ENCODE peak calls at places on chromosomes 2 and 18, in eight cellular contexts. Q is neuronal stem cell; T is CD8-positive, alpha-beta T cell; E is CD8-positive, alpha-beta memory T cell; P is transverse colon; X is IMR-90; S is K562; R is uterus. A is an unnamed sample.

GRCh38 chr2:118832791-118833715 is 14.4 kb downstream of the EN1 start:
- DNase-seq in X (no peak), T (no peak), R (no peak), Q (no peak), P (no peak), E (no peak), S (no peak), A (no peak)

GRCh38 chr2:95346738-95347671 is 49.9 kb downstream of the KCNIP3 start:
- DNase-seq in X (no peak), S (peak; percentile 15), Q (peak; percentile 20), P (no peak), E (no peak), T (no peak), R (peak; percentile 30), A (no peak)

GRCh38 chr2:201880620-201881381 is 74.5 kb downstream of the CDK15 start:
- DNase-seq in T (no peak), E (no peak), X (peak; percentile 72), R (peak; percentile 62), P (no peak), Q (no peak), S (peak; percentile 38), A (no peak)

GRCh38 chr2:100554788-100555407 is 7.9 kb upstream of the PDCL3 start:
- DNase-seq in E (peak; percentile 6), R (no peak), S (peak; percentile 22), P (peak; percentile 15), T (peak; percentile 49), Q (no peak), X (no peak), A (no peak)

GRCh38 chr2:167237478-167237877 is 349.2 kb downstream of the XIRP2 start:
- DNase-seq in R (no peak), Q (no peak), S (no peak), T (no peak), X (no peak), P (no peak), E (no peak), A (no peak)

GRCh38 chr2:24861500-24861899 is 58.5 kb downstream of the ADCY3 start:
- DNase-seq in S (no peak), X (no peak), P (no peak), R (no peak), Q (no peak), T (no peak), E (no peak), A (no peak)

GRCh38 chr2:45973426-45973825 is 322.0 kb downstream of the PRKCE start:
- DNase-seq in S (no peak), T (no peak), P (no peak), R (no peak), E (no peak), Q (no peak), X (no peak), A (no peak)

GRCh38 chr18:8989855-8990254 is 112.6 kb upstream of the NDUFV2 start:
- DNase-seq in P (no peak), R (no peak), Q (no peak), T (no peak), E (no peak), S (peak; percentile 49), X (no peak), A (no peak)

GRCh38 chr2:32553829-32554432 is 73.9 kb upstream of the TTC27 start:
- DNase-seq in Q (peak; percentile 3), S (peak; percentile 61), X (peak; percentile 61), P (no peak), R (no peak), E (no peak), T (no peak), A (peak; percentile 29)

GRCh38 chr2:159399716-159400525 is 113.4 kb upstream of the WDSUB1 start:
- DNase-seq in E (no peak), Q (no peak), S (no peak), T (no peak), R (no peak), P (no peak), X (peak; percentile 49), A (no peak)

GRCh38 chr2:113068706-113069485 is 1.1 kb downstream of the IL1F10 start:
- DNase-seq in R (no peak), S (no peak), E (no peak), T (no peak), P (no peak), Q (no peak), X (no peak), A (no peak)

GRCh38 chr18:5500158-5500939 is 43.4 kb downstream of the EPB41L3 start:
- DNase-seq in E (no peak), P (no peak), R (no peak), T (no peak), X (no peak), S (no peak), Q (no peak), A (no peak)

GRCh38 chr2:129191530-129191929 is 787.9 kb upstream of the RAB6C start:
- DNase-seq in P (no peak), T (no peak), E (no peak), Q (peak; percentile 12), R (no peak), S (no peak), X (no peak), A (no peak)

GRCh38 chr2:129192117-129192516 is 787.3 kb upstream of the RAB6C start:
- DNase-seq in X (no peak), S (peak; percentile 3), E (no peak), Q (no peak), R (no peak), P (no peak), T (no peak), A (no peak)

GRCh38 chr2:129189617-129190016 is 789.8 kb upstream of the RAB6C start:
- DNase-seq in P (no peak), Q (no peak), T (no peak), X (no peak), S (no peak), R (no peak), E (no peak), A (no peak)

GRCh38 chr2:129187379-129187778 is 792.1 kb upstream of the RAB6C start:
- DNase-seq in Q (no peak), S (no peak), P (no peak), R (no peak), X (no peak), E (no peak), T (no peak), A (no peak)

DNA sequence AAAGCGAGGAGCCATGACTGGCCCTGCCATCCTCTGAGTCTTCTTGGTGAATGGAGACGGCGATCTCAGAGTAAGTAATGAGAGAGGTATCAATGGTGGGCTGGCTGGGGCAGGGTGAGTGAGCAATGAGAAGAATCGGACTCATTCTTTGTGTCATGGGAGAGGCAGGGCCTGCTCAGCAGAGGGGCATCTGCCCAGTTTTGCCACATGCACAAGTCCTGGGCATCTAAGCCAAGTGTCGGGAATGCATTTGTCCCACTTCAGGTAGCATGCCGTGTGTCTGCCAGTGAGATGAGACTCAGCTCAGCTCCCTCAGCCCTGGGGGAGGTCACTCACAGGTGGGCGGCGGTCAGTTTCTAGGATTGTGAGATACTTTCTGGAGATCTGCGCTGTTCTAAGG is 791.0 kb upstream of the RAB6C start:
- DNase-seq in E (no peak), R (no peak), X (no peak), P (no peak), T (no peak), Q (no peak), S (no peak), A (no peak)
- H3K4me1 ChIP-seq in E (no peaks in the 10 kb centered on the region), R (no peaks in the 10 kb centered on the region), X (no peaks in the 10 kb centered on the region), P (no peaks in the 10 kb centered on the region), T (no peaks in the 10 kb centered on the region), Q (peaks cover 20% of the 10 kb centered on the region), S (no peaks in the 10 kb centered on the region), A (no peaks in the 10 kb centered on the region)

DNA sequence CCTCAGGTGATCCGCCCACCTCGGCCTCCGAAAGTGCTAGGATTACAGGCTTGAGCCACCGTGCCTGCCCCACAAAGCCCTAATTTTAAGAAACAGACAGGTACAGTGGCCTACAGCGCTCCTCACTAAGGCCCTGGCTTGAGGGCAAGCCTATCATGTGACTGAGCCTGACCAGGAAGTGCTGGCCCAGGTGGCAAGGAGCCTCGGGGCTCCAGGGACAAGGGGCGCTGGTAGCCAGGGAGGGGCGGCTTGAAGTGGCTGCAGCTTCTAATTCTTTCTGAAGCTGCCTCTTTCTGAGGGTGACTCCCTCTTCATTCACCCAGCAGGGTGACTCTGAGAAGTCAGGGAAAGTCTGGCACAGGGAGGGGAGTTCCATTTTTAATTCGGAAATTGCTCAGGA is 115.8 kb downstream of the FAM210A start:
- DNase-seq in Q (no peak), X (no peak), R (no peak), E (no peak), P (no peak), S (no peak), T (no peak), A (no peak)
- H3K4me3 ChIP-seq in Q (no peak overlapping the region), X (no peak overlapping the region), R (peak overlapping the region; percentile 31), E (no peak overlapping the region), P (peak overlapping the region; percentile 39), S (no peak overlapping the region), T (no peak overlapping the region), A (no peak overlapping the region)

DNA sequence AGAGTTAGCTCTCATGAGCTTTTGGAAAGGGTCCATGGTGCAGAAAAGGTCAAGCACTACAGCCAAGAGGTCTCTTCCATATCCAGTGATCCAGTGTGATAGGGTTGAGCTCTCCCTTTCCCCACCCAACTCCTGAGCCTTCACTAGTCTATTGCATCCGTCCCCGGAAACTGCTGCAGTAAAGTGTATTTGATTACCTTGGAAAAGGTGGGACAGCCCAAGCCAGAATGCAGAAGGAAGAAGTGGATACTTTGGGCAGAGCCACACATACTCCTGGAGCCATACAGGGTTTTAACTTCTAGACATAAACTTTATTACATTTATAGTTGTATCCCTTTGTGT is 3.6 kb downstream of the PNKD start:
- DNase-seq in Q (no peak), E (no peak), X (no peak), S (no peak), R (no peak), T (no peak), P (peak; percentile 71), A (no peak)
- H3K36me3 ChIP-seq in Q (peaks cover 39% of the 10 kb centered on the region), E (peaks cover 53% of the 10 kb centered on the region), X (peaks cover 52% of the 10 kb centered on the region), S (peaks cover 64% of the 10 kb centered on the region), R (no peaks in the 10 kb centered on the region), T (peaks cover 45% of the 10 kb centered on the region), P (peaks cover 34% of the 10 kb centered on the region), A (peaks cover 54% of the 10 kb centered on the region)

DNA sequence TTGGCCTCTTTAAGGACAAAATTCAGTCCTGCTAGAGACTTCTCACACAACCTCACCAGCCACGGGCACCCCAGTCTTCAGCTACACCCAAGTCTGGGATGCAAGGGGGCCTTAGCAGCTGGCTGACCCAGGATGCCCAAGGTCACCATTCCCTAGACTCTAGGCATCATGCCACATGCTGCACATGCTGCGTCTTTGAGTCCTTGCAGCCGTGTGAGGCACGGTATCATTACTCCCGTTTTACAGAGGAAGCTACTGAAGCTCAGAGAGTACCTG is 2.6 kb upstream of the ATOH8 start:
- DNase-seq in X (no peak), R (no peak), E (no peak), P (no peak), S (no peak), T (no peak), Q (no peak), A (no peak)
- H3K4me1 ChIP-seq in X (peaks cover 16% of the 10 kb centered on the region), R (peaks cover 4% of the 10 kb centered on the region), E (peaks cover 10% of the 10 kb centered on the region), P (peaks cover 50% of the 10 kb centered on the region), S (no peaks in the 10 kb centered on the region), T (peaks cover 18% of the 10 kb centered on the region), Q (peaks cover 15% of the 10 kb centered on the region), A (peaks cover 21% of the 10 kb centered on the region)

DNA sequence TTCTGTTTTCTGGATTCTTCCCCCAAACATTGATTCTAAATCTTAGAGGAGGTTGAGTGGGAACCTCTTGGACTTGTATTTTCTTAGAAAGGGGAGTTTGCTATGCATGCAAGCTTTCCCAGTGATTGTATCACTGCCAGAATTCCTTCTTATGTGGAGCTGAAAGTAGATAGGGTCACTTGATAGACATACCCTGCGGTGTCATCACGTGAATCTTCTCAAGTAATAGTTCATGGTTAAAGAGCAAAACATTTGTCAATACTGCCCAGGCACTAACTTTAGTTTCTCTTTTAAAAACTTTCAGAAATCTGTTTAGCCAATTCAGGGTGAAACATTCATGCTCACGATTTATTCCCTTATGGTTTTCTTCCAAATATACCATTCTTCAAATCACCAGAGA is 6.4 kb downstream of the PMAIP1 start:
- DNase-seq in E (no peak), X (no peak), S (no peak), P (no peak), Q (no peak), R (no peak), T (no peak), A (no peak)
- H3K4me3 ChIP-seq in E (no peak overlapping the region), X (no peak overlapping the region), S (no peak overlapping the region), P (no peak overlapping the region), Q (no peak overlapping the region), R (no peak overlapping the region), T (no peak overlapping the region), A (no peak overlapping the region)